ENCODE peak calls at places on chromosomes 5 and 9, in five cellular contexts. G, B, F, K and X are unnamed samples.

GRCh38 chr9:99451121-99451606 is 229.1 kb downstream of the SEC61B start:
- DNase-seq in G (no peak), B (peak), F (peak), K (peak), X (no peak)

GRCh38 chr9:112142420-112142819 is 32.7 kb downstream of the SUSD1 start:
- DNase-seq in G (no peak), B (peak), F (no peak), K (no peak), X (no peak)

GRCh38 chr9:137656416-137656815 is 37.6 kb downstream of the EHMT1 start:
- DNase-seq in G (no peak), B (no peak), F (no peak), K (no peak), X (no peak)

GRCh38 chr5:38468202-38468656 is 88.2 kb downstream of the LIFR start:
- DNase-seq in G (no peak), B (peak), F (no peak), K (peak), X (no peak)

GRCh38 chr5:57327934-57328333 is 154.1 kb downstream of the GPBP1 start:
- DNase-seq in G (no peak), B (peak), F (no peak), K (no peak), X (no peak)

GRCh38 chr9:16100596-16101091 is 547.8 kb downstream of the CCDC171 start:
- DNase-seq in G (peak), B (no peak), F (peak), K (no peak), X (no peak)

GRCh38 chr5:138978085-138978484 is 103.0 kb upstream of the LRRTM2 start:
- DNase-seq in G (no peak), B (no peak), F (no peak), K (peak), X (no peak)

GRCh38 chr9:93224591-93224990 is 40.7 kb downstream of the WNK2 start:
- DNase-seq in G (no peak), B (peak), F (peak), K (no peak), X (no peak)

GRCh38 chr5:74056102-74056788 is 430.2 kb downstream of the ARHGEF28 start:
- DNase-seq in G (no peak), B (no peak), F (no peak), K (no peak), X (no peak)

GRCh38 chr9:3920586-3921582 is 379.0 kb downstream of the GLIS3 start:
- DNase-seq in G (no peak), B (peak), F (no peak), K (no peak), X (no peak)

GRCh38 chr5:53381-54174 is 38.4 kb upstream of the PLEKHG4B start:
- DNase-seq in G (peak), B (peak), F (peak), K (peak), X (peak)

GRCh38 chr5:133838286-133838685 is 130.1 kb downstream of the C5orf15 start:
- DNase-seq in G (no peak), B (no peak), F (no peak), K (no peak), X (no peak)

GRCh38 chr5:123735384-123735783 is 223.4 kb downstream of the CSNK1G3 start:
- DNase-seq in G (no peak), B (peak), F (no peak), K (no peak), X (no peak)

GRCh38 chr5:20610650-20611049 is 622.6 kb upstream of the CDH18 start:
- DNase-seq in G (no peak), B (no peak), F (no peak), K (no peak), X (no peak)

GRCh38 chr9:124037790-124038189 is 26.2 kb downstream of the LHX2 start:
- DNase-seq in G (no peak), B (no peak), F (no peak), K (peak), X (no peak)

GRCh38 chr9:124038239-124038638 is 26.7 kb downstream of the LHX2 start:
- DNase-seq in G (no peak), B (no peak), F (no peak), K (peak), X (no peak)

GRCh38 chr9:124040935-124041816 is 29.6 kb downstream of the LHX2 start:
- DNase-seq in G (peak), B (no peak), F (peak), K (no peak), X (no peak)

GRCh38 chr9:124040186-124040920 is 28.8 kb downstream of the LHX2 start:
- DNase-seq in G (no peak), B (peak), F (no peak), K (peak), X (no peak)

DNA sequence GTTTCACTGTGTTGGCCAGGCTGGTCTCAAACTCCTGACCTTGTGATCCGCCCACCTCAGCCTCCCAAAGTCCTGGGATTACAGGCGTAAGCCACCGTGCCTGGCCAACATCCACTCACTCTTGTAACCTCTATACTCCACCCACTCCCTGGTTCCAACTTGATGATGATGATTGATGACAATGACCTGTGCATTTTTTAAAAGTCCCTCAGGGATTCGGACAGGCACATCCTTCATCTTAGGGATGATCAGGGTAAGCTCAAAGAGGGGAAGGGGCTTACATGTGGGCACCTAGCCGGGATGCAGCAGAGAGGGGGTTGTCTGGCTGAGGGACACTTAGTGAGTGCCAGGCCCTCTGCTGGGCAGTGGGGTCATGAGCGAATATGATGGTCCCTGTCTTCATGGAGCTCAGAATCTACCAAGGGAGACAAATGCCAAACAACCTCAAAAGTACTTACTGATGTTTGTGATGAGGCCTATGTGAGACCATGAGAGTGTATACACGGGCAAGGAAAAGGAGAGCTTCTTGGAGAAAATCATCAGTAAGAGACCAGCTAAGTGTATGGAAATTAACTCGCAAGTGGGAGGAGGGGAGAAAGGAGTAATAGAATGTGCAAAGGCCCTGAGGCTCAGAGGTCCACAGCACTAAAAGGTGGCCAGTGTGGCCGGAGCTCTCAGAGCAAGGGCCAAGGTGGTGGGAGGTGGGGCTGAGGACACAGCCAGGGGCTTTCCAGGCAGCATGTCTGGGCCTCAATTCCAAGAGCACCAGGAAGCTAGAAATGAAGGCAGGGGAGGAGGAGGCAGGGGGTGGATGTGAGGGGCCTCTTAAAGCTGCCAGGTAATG is 27.4 kb downstream of the LHX2 start:
- DNase-seq in G (no peak), B (no peak), F (no peak), K (no peak), X (no peak)
- TF ChIP-seq CTCF in G (no peak), B (no peak), F (no peak), K (peak), X (no peak)

GRCh38 chr9:68998812-68999211 is 15.1 kb downstream of the PRKACG start:
- DNase-seq in G (no peak), B (no peak), F (no peak), K (no peak), X (no peak)
- TF ChIP-seq CTCF in G (no peak), B (no peak), F (no peak), K (no peak), X (no peak)

GRCh38 chr5:15794117-15794985 is 294.4 kb downstream of the FBXL7 start:
- DNase-seq in G (no peak), B (peak), F (no peak), K (no peak), X (no peak)
- TF ChIP-seq CTCF in G (peak), B (no peak), F (no peak), K (peak), X (peak)

DNA sequence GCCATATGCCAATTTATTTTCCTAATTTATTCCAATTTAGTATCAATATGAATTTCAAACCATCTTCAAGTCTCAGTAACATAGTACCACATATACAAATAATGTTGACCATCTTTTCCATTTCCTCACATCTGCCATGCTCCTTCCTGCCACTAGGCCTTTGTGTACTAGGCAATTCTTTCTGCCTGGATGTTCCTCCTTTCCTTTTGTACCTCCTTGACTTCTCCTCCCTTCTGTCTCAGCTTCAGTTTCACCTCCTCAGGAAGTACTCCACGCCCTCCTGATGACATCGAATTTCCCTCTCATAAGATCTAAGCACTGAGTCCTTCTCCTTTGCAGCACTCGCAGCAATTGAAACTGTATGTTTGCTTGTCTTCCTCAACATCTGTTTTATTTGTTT is 53.9 kb downstream of the MEF2C start:
- DNase-seq in G (no peak), B (no peak), F (no peak), K (peak), X (no peak)
- TF ChIP-seq CTCF in G (peak), B (no peak), F (no peak), K (peak), X (peak)

GRCh38 chr9:111036946-111037743 is 1.1 kb downstream of the LPAR1 start:
- DNase-seq in G (no peak), B (peak), F (no peak), K (peak), X (no peak)

GRCh38 chr9:111037744-111038335 is 430 bp downstream of the LPAR1 start:
- DNase-seq in G (peak), B (no peak), F (peak), K (peak), X (peak)

GRCh38 chr9:111034146-111034545 is 4.1 kb downstream of the LPAR1 start:
- DNase-seq in G (no peak), B (no peak), F (no peak), K (no peak), X (no peak)

GRCh38 chr9:111034573-111035539 is 3.4 kb downstream of the LPAR1 start:
- DNase-seq in G (no peak), B (no peak), F (no peak), K (peak), X (no peak)

GRCh38 chr9:111036068-111036789 is 2.0 kb downstream of the LPAR1 start:
- DNase-seq in G (peak), B (peak), F (peak), K (peak), X (peak)
- TF ChIP-seq CTCF in G (peak), B (peak), F (peak), K (peak), X (peak)

DNA sequence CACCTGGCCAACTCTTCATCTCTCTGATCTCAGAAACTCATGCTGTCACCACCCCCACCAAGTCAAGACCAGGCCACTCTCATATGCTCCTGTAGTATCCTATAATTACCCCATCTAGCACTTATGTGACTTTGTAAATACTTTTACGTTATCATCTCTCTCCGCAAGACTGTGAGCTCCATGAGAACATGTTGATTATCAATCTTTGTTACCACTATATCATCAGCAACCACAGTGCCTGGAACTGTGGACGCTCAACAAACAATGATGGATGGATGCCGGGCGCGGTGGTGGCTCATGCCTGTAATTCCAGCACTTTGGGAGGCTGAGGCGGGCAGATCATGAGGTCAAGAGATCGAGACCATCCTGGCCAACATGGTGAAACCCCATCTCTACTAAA is 6.8 kb upstream of the PRKACG start:
- DNase-seq in G (no peak), B (no peak), F (no peak), K (no peak), X (no peak)
- TF ChIP-seq CTCF in G (no peak), B (no peak), F (no peak), K (no peak), X (no peak)

DNA sequence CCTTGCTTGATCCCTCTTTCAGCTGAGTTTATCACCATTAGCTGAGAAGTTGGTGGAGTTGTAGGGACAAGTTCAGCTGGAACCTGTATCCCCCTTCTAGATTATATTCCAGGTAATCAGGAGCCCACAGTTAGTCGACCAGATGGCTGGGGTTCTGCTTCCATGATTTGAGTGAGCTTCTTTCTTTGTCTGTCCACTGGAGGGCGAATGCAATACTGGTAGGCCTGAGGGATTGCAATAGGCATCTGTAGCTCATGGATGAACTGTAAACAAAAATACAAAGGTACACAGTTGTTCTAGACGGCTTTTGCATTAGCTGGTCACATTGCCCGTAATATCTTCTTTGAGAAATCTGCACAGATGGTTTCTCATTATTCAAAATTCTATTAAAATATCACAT is 88.9 kb downstream of the PCSK5 start:
- DNase-seq in G (no peak), B (no peak), F (no peak), K (peak), X (no peak)
- TF ChIP-seq CTCF in G (peak), B (peak), F (no peak), K (peak), X (peak)

DNA sequence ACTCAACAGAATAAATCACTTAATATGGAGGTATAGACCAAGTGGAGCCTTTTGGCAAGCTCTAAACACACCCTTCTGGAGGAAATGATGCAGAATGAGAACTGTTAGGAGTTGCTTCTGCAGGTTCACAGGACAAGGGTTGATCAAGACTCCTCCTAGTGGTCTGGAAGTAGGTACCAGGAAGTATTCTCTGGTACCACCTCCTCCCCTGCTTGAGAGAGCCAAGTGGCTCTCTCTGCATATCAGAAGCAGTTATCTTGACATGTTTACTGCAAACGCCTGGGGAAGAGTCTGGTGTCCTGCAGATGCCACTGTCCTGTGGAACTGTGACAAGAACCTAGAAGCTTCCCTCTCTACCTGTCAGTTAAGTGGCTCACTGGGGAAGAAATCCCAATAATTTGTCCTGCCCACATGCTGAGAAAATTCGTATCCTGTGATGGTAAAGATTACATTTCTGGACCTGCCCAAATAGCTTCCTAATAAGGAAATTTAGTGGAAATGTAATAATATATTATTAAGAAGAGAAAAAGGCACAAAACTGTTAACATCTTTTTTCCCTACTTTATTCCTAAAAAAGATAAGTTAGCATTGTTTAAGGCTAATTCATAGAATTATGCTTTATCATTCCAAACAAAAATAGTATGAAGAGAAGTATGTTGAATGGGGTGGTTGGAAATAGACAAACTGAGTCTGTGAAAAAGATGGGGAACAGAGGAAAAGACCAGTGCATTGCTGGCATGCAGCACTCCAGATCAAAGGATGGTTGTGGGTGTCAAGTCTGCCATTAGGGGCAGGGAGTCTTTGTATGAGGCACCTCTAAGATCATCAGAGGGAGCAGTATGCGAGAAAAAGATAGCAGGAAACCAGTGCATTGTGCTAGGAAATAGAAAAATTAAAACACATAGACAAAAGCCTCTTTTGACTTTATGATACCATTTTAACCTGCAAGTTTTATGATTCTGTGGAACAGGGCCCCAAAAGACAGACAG is 118.8 kb downstream of the CDC42SE2 start:
- DNase-seq in G (no peak), B (peak), F (no peak), K (peak), X (no peak)
- TF ChIP-seq CTCF in G (peak), B (peak), F (no peak), K (peak), X (peak)

DNA sequence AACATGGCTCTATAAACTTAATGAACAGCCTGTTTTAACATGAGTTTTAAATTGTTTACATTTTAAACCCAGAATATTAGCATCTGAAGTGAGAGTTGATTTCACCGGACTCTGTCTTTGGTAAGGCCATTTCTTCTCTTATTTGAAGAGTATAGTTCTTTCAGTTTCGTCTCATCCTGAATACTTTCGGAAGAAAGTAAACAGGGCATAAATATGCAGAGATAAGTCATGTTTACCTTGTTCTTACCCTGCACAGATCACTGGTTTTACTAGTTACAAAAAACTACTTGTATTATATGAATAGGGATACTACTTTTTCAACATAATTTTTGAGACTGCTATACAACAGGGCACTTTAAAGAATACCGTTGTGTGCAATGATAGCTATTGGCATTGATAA is 656.3 kb upstream of the ZNF608 start:
- DNase-seq in G (no peak), B (no peak), F (no peak), K (no peak), X (no peak)
- TF ChIP-seq CTCF in G (no peak), B (no peak), F (no peak), K (no peak), X (no peak)